ENCODE peak calls at places on chromosomes 6 and 20, in seven cellular contexts. C, U, D, V, X, S and M are unnamed samples.

GRCh38 chr6:56851541-56852248 is 103.2 kb upstream of the BEND6 start:
- DNase-seq in C (peak; percentile 51), U (peak; percentile 67), D (peak; percentile 91), V (peak; percentile 86), X (peak; percentile 83), S (peak; percentile 96), M (peak; percentile 78)

GRCh38 chr6:133546098-133546497 is 304.9 kb downstream of the EYA4 start:
- DNase-seq in C (no peak), U (no peak), D (no peak), V (peak; percentile 8), X (peak; percentile 48), S (no peak), M (no peak)

GRCh38 chr6:157036245-157036681 is 259.1 kb downstream of the ARID1B start:
- DNase-seq in C (no peak), U (no peak), D (no peak), V (peak; percentile 45), X (no peak), S (no peak), M (no peak)

GRCh38 chr6:93040375-93040774 is 379.0 kb downstream of the EPHA7 start:
- DNase-seq in C (no peak), U (no peak), D (no peak), V (no peak), X (no peak), S (no peak), M (no peak)

GRCh38 chr6:133613231-133613630 is 275.7 kb upstream of the TCF21 start:
- DNase-seq in C (no peak), U (no peak), D (no peak), V (peak; percentile 38), X (no peak), S (no peak), M (no peak)

GRCh38 chr6:133115960-133116359 is 125.2 kb upstream of the EYA4 start:
- DNase-seq in C (no peak), U (no peak), D (no peak), V (no peak), X (no peak), S (no peak), M (no peak)

GRCh38 chr6:142302427-142303190 is 802 bp downstream of the ADGRG6 start:
- DNase-seq in C (no peak), U (no peak), D (no peak), V (no peak), X (no peak), S (no peak), M (no peak)

GRCh38 chr6:19836799-19837510 is at the start of gene ID4:
- DNase-seq in C (peak; percentile 74), U (no peak), D (no peak), V (peak; percentile 76), X (peak; percentile 84), S (no peak), M (no peak)

GRCh38 chr6:169244684-169245383 is 8.8 kb downstream of the THBS2 start:
- DNase-seq in C (no peak), U (no peak), D (no peak), V (no peak), X (no peak), S (no peak), M (no peak)

GRCh38 chr20:38337561-38338140 is 8.6 kb upstream of the LBP start:
- DNase-seq in C (no peak), U (no peak), D (no peak), V (peak; percentile 11), X (no peak), S (peak; percentile 43), M (no peak)

GRCh38 chr20:36377348-36378326 is 71.5 kb downstream of the DLGAP4 start:
- DNase-seq in C (no peak), U (no peak), D (no peak), V (no peak), X (no peak), S (no peak), M (no peak)

GRCh38 chr6:36351152-36351571 is 14.5 kb upstream of the BNIP5 start:
- DNase-seq in C (no peak), U (no peak), D (no peak), V (peak; percentile 66), X (no peak), S (no peak), M (no peak)

GRCh38 chr6:137829641-137830083 is 37.4 kb upstream of the TNFAIP3 start:
- DNase-seq in C (no peak), U (no peak), D (no peak), V (peak; percentile 34), X (no peak), S (no peak), M (no peak)
- TF ChIP-seq CTCF in C (no peak), U (no peak), D (no peak), V (no peak), X (no peak), S (no peak), M (no peak)

DNA sequence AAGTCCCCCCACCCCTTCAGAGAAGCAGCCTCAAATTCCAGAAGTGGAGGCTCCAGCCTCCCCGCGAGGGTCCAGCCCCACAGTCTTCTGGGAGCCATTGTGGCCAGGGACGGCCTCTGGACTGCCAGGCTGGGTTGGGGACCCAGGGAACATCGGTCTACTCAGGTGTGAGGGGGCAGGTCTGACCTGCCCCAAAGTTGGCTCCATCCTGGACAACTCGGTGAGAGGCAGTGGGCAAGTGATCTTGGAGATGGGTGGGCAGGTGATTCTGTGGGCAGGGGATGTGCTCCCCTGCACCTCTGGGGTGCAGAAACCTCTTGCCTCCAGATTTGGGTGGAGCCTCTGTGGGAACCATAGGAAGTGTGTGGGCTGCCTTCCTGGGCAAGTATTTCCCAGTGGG is 12.2 kb upstream of the SLC22A7 start:
- DNase-seq in C (no peak), U (no peak), D (no peak), V (no peak), X (no peak), S (no peak), M (no peak)
- TF ChIP-seq CTCF in C (no peak), U (no peak), D (no peak), V (no peak), X (no peak), S (no peak), M (no peak)

GRCh38 chr20:15440249-15440820 is 1102.9 kb upstream of the FLRT3 start:
- DNase-seq in C (no peak), U (no peak), D (no peak), V (no peak), X (no peak), S (peak; percentile 40), M (no peak)
- TF ChIP-seq CTCF in C (no peak), U (no peak), D (no peak), V (no peak), X (no peak), S (no peak), M (no peak)

GRCh38 chr20:33600414-33600813 is 61.7 kb upstream of the C20orf144 start:
- DNase-seq in C (no peak), U (no peak), D (no peak), V (no peak), X (no peak), S (no peak), M (no peak)
- TF ChIP-seq CTCF in C (no peak), U (no peak), D (no peak), V (no peak), X (no peak), S (no peak), M (no peak)

GRCh38 chr20:41599699-41600104 is 18.5 kb downstream of the CHD6 start:
- DNase-seq in C (no peak), U (no peak), D (no peak), V (no peak), X (no peak), S (no peak), M (no peak)

GRCh38 chr20:41600926-41601631 is 17.1 kb downstream of the CHD6 start:
- DNase-seq in C (no peak), U (no peak), D (no peak), V (no peak), X (no peak), S (no peak), M (no peak)

GRCh38 chr20:41601742-41602141 is 16.4 kb downstream of the CHD6 start:
- DNase-seq in C (no peak), U (no peak), D (no peak), V (no peak), X (no peak), S (no peak), M (no peak)

GRCh38 chr20:41607791-41608190 is 10.4 kb downstream of the CHD6 start:
- DNase-seq in C (no peak), U (no peak), D (no peak), V (no peak), X (no peak), S (no peak), M (no peak)

GRCh38 chr20:41604002-41604401 is 14.2 kb downstream of the CHD6 start:
- DNase-seq in C (no peak), U (no peak), D (no peak), V (no peak), X (no peak), S (no peak), M (no peak)
- TF ChIP-seq CTCF in C (peak; percentile 9), U (no peak), D (peak; percentile 48), V (peak; percentile 10), X (no peak), S (no peak), M (no peak)

GRCh38 chr20:23595941-23596340 is 9.8 kb downstream of the CST9 start:
- DNase-seq in C (no peak), U (no peak), D (no peak), V (no peak), X (no peak), S (no peak), M (no peak)
- TF ChIP-seq CTCF in C (no peak), U (no peak), D (no peak), V (no peak), X (no peak), S (no peak), M (no peak)

GRCh38 chr20:34075647-34076046 is 36.4 kb downstream of the EIF2S2 start:
- DNase-seq in C (no peak), U (no peak), D (no peak), V (no peak), X (no peak), S (no peak), M (no peak)
- TF ChIP-seq CTCF in C (peak; percentile 14), U (no peak), D (no peak), V (no peak), X (no peak), S (peak; percentile 4), M (no peak)